ENCODE peak calls at places on chromosomes 1 and 21, in eight cellular contexts. M is cardiac muscle cell, G is upper lobe of right lung, B is progenitor cell of endocrine pancreas, P is heart right ventricle, J is mesothelial cell of epicardium, E is GM12865, K is pancreas. W is an unnamed sample.

GRCh38 chr1:224874775-224875174 is 54.7 kb upstream of the DNAH14 start:
- DNase-seq in E (no peak), B (no peak), P (no peak), K (no peak), G (no peak), J (no peak), M (no peak), W (no peak)

GRCh38 chr1:203878422-203878821 is 17.0 kb downstream of the SNRPE start:
- DNase-seq in M (no peak), E (no peak), K (no peak), B (no peak), G (no peak), P (no peak), J (no peak), W (no peak)

GRCh38 chr1:114093624-114094302 is 59.9 kb downstream of the SYT6 start:
- DNase-seq in K (no peak), M (peak), E (no peak), G (no peak), B (no peak), J (no peak), P (no peak), W (no peak)

GRCh38 chr1:89844236-89844807 is 23.5 kb downstream of the LRRC8D start:
- DNase-seq in K (no peak), G (no peak), P (no peak), B (no peak), J (no peak), E (peak), M (no peak), W (peak)

GRCh38 chr1:207404849-207405525 is 49.1 kb upstream of the CR2 start:
- DNase-seq in G (no peak), J (no peak), P (no peak), K (no peak), M (peak), B (no peak), E (peak), W (peak)

GRCh38 chr1:204301171-204301957 is 58.4 kb downstream of the PLEKHA6 start:
- DNase-seq in G (no peak), J (no peak), E (no peak), K (no peak), B (no peak), M (no peak), P (no peak), W (no peak)

GRCh38 chr21:19198801-19199200 is 795.2 kb upstream of the TMPRSS15 start:
- DNase-seq in M (no peak), K (no peak), J (no peak), P (no peak), G (no peak), E (no peak), B (no peak), W (no peak)

GRCh38 chr1:209109001-209109785 is 474.3 kb upstream of the CAMK1G start:
- DNase-seq in M (no peak), E (no peak), G (no peak), K (no peak), P (no peak), J (no peak), B (no peak), W (no peak)

GRCh38 chr1:44314401-44314800 is 40.7 kb downstream of the ERI3 start:
- DNase-seq in K (no peak), G (no peak), B (no peak), M (no peak), E (no peak), P (no peak), J (no peak), W (no peak)

GRCh38 chr1:115679141-115679611 is 37.4 kb downstream of the VANGL1 start:
- DNase-seq in P (peak), J (no peak), K (no peak), B (no peak), G (no peak), M (peak), E (peak), W (no peak)

GRCh38 chr1:213987876-213988638 is at the start of gene PROX1:
- DNase-seq in E (peak), P (peak), B (peak), K (peak), J (peak), G (peak), M (peak), W (peak)

GRCh38 chr1:6093061-6093460 is 47.4 kb downstream of the KCNAB2 start:
- DNase-seq in E (no peak), M (peak), J (no peak), G (no peak), P (peak), K (no peak), B (no peak), W (no peak)

DNA sequence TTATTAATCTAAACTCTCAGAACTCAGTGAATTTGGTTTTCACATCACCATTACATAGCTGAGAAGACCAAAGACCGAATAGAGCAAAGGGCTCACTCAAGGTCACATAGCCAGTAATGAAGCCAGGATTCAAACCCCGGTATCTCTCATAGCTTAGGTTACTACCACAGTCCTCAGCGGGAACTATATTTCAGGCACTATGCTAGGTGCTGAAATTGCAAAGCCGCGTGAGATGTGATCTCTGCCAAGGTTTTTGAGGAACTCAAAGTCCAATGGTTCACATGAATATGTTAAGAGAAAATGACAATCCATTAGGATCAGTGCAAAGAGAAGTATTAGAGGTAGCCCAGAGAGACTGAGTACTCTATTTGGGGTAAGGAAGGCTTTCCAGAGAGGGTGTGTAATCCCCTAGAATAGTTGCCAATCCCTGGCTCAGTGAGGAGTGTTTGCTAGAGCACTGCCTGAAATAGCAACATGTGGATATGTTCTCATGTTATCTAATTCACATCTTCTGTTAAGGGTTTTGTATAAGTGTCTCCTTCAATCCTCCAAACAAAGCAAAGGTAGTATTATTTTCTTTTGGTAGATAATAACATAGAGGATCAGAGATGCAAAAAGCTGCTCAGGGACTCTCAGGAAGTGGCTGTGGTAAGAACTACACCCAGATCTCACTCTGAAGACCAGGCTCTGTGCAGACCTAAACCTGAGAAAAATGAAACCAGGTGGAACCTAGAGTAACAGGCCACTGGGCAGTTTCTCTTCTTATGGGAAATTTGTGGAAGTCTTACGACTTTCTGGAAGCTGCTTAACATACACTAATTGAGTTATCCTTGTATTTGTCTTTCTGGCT is 93.1 kb upstream of the C8B start:
- DNase-seq in M (no peak), G (no peak), P (no peak), B (no peak), K (no peak), J (no peak), E (peak), W (no peak)
- TF ChIP-seq CTCF in M (no peak), G (no peak), P (no peak), B (no peak), K (no peak), J (no peak), E (no peak), W (no peak)

GRCh38 chr1:27111771-27112573 is 43.0 kb downstream of the SLC9A1 start:
- DNase-seq in M (peak), E (peak), P (peak), J (peak), G (peak), B (no peak), K (no peak), W (peak)

GRCh38 chr1:27108588-27108987 is 46.3 kb downstream of the SLC9A1 start:
- DNase-seq in B (no peak), K (no peak), P (no peak), M (no peak), E (no peak), J (no peak), G (no peak), W (no peak)

GRCh38 chr1:27105018-27105417 is 49.9 kb downstream of the SLC9A1 start:
- DNase-seq in J (no peak), P (no peak), B (no peak), K (no peak), M (no peak), E (no peak), G (no peak), W (no peak)

GRCh38 chr1:27106561-27107323 is 48.2 kb downstream of the SLC9A1 start:
- DNase-seq in P (no peak), M (no peak), J (no peak), B (no peak), K (no peak), E (peak), G (no peak), W (peak)

GRCh38 chr1:27109103-27109822 is 45.7 kb downstream of the SLC9A1 start:
- DNase-seq in E (peak), G (peak), B (no peak), K (no peak), J (no peak), M (peak), P (no peak), W (no peak)
- TF ChIP-seq CTCF in E (peak), G (peak), B (no peak), K (no peak), J (peak), M (peak), P (no peak), W (no peak)

DNA sequence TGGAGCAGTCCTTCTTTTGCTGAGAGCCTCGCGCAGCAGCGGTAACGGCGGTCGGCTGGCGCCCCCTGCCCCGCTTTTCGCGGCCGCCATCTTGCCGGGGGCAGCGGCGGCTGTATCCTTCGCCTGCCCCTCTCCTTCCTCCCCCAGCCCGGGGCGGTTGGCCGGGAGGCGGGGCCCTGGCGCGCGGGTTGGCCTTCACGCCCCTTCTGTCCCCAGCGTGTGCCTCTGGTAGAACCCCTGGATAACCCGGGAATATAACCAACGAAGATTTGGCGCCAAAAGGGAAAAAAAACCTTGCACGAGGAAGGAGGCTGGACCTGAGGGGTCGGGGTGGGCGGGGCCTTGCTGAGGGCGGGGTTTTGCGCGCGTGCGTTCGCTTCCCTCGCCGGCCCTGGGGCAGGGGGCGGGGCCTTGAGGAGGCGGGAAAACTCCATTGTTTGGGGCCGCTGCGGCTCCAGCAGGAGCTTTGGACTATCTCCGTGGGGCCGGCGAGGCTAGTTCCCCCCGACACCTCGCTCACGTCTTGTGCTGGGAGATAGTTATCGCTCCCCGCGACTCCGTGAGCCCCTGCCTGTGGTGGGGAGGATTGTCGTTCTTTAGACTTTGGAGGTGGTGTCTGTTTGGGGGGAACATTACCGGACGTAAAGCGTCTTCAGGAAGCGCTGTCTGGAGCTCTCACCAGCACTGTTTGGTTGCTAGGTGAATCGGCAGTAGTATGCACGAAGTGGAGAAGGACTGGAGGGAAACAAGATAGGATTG is 689 bp downstream of the NASP start:
- DNase-seq in J (peak), B (peak), P (peak), G (peak), M (peak), E (peak), K (peak), W (peak)
- TF ChIP-seq CTCF in J (no peak), B (peak), P (no peak), G (no peak), M (peak), E (no peak), K (no peak), W (no peak)

GRCh38 chr1:77709727-77710126 is 27.3 kb upstream of the ZZZ3 start:
- DNase-seq in E (no peak), J (no peak), B (no peak), M (no peak), P (no peak), K (no peak), G (no peak), W (no peak)

GRCh38 chr1:77704736-77705135 is 22.3 kb upstream of the ZZZ3 start:
- DNase-seq in G (no peak), P (no peak), E (no peak), J (no peak), M (no peak), K (no peak), B (no peak), W (no peak)

GRCh38 chr1:77706321-77706720 is 23.9 kb upstream of the ZZZ3 start:
- DNase-seq in E (no peak), G (no peak), M (no peak), J (no peak), B (no peak), K (no peak), P (no peak), W (no peak)
- TF ChIP-seq CTCF in E (no peak), G (no peak), M (no peak), J (no peak), B (no peak), K (no peak), P (no peak), W (no peak)

DNA sequence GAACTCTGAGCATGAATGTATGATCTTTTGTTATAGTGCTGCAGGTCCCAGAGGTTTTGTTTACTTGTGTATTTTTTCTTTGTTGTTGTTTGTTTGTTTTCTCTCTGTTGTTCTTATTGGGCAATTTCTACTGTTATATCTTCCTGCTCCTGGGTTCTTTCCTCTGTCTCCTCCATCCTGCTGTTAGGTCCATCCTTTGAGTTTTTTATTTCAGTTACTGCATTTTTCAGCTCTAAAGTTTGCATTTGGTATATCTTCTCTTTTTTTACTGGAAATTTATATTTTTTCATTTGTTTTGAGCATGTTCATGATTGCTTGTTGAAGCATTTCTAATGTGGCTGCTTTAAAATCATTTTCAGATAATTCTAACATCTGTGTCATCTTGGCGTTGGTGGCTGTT is 9.9 kb downstream of the TRPM2 start:
- DNase-seq in P (no peak), M (no peak), B (no peak), E (no peak), K (no peak), G (no peak), J (no peak), W (no peak)
- TF ChIP-seq CTCF in P (no peak), M (no peak), B (no peak), E (no peak), K (no peak), G (no peak), J (no peak), W (no peak)

GRCh38 chr1:56576880-56577858 is 2.2 kb downstream of the PLPP3 start:
- DNase-seq in J (no peak), P (no peak), E (no peak), G (no peak), M (peak), K (no peak), B (no peak), W (peak)
- TF ChIP-seq CTCF in J (peak), P (peak), E (peak), G (peak), M (peak), K (no peak), B (peak), W (no peak)

GRCh38 chr1:15702722-15703550 is 18.8 kb downstream of the PLEKHM2 start:
- DNase-seq in G (no peak), B (no peak), M (peak), K (no peak), J (no peak), P (no peak), E (no peak), W (no peak)
- TF ChIP-seq CTCF in G (peak), B (no peak), M (peak), K (no peak), J (no peak), P (no peak), E (no peak), W (no peak)

GRCh38 chr21:34580181-34580700 is 34.7 kb downstream of the RCAN1 start:
- DNase-seq in M (peak), G (no peak), B (no peak), J (peak), E (no peak), K (no peak), P (peak), W (no peak)

GRCh38 chr21:34579411-34579810 is 35.5 kb downstream of the RCAN1 start:
- DNase-seq in B (no peak), E (no peak), M (peak), K (no peak), J (no peak), P (no peak), G (no peak), W (no peak)

GRCh38 chr21:34583926-34584563 is 30.9 kb downstream of the RCAN1 start:
- DNase-seq in J (no peak), B (no peak), E (peak), M (no peak), G (no peak), K (no peak), P (no peak), W (no peak)

DNA sequence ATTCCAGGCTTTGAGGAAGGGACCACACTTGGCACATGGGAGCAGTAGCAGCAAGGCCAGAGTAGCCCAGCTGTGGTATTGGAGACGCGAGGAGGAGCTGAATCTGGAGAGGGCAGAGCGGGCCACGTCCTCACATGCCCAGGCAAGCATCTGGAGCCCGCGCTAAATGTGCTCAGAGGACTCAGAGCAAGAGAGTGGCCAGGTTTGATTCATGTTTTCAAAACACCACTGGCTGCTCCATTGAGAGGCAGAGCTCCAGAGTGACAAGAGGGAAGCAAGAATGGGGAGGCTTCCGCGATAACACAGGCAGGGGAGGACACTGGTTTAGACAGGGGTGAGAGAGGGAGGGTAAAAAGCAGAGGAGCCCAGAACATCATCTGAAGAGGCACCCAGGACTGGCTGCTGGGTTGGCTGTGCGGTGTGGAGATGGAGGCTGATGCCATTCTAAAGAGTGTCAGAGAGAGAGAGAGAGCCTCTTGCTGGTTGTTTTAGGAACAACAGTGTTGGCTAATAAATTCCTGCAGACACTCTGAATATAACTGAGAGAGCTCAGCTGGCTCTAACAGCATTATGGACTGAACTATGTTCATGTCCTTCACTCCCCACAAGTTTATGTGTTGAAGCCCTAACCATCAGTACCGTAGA is 32.3 kb downstream of the RCAN1 start:
- DNase-seq in G (no peak), B (no peak), J (peak), M (peak), E (peak), K (no peak), P (peak), W (peak)
- TF ChIP-seq CTCF in G (peak), B (peak), J (no peak), M (peak), E (peak), K (no peak), P (peak), W (no peak)

GRCh38 chr1:195939844-195940243 is 668.4 kb downstream of the KCNT2 start:
- DNase-seq in J (no peak), E (no peak), M (no peak), B (no peak), K (no peak), P (no peak), G (no peak), W (no peak)
- TF ChIP-seq CTCF in J (no peak), E (peak), M (no peak), B (no peak), K (no peak), P (peak), G (no peak), W (no peak)

W was measured in GM20000.